ENCODE peak calls at places on chromosomes 2 and 18, in five cellular contexts. J is heart right ventricle; L is glutamatergic neuron; W is activated CD8-positive, alpha-beta memory T cell treated with anti-CD3 and anti-CD28 coated beads for 48 hours; Z is kidney tubule cell. N is an unnamed sample.

GRCh38 chr18:29823671-29824070 is 1218.9 kb downstream of the DSC3 start:
- DNase-seq in L (no peak), W (no peak), Z (no peak), J (no peak), N (no peak)

GRCh38 chr2:216551669-216552068 is 53.0 kb downstream of the RPL37A start:
- DNase-seq in J (no peak), L (no peak), W (no peak), Z (no peak), N (no peak)

GRCh38 chr18:37330173-37330572 is 235.4 kb downstream of the CELF4 start:
- DNase-seq in W (no peak), L (no peak), Z (no peak), J (no peak), N (no peak)

GRCh38 chr2:10083692-10084566 is 3.7 kb upstream of the CYS1 start:
- DNase-seq in L (no peak), Z (peak), W (no peak), J (no peak), N (no peak)

GRCh38 chr2:31384771-31385276 is 29.7 kb downstream of the XDH start:
- DNase-seq in W (no peak), L (no peak), J (no peak), Z (peak), N (no peak)

GRCh38 chr2:238649936-238650518 is 197.9 kb upstream of the TWIST2 start:
- DNase-seq in Z (no peak), L (no peak), J (no peak), W (no peak), N (no peak)

GRCh38 chr2:197993363-197993762 is 189.0 kb downstream of the PLCL1 start:
- DNase-seq in Z (no peak), L (no peak), W (no peak), J (no peak), N (no peak)

GRCh38 chr18:23912356-23912755 is 102.2 kb upstream of the TTC39C start:
- DNase-seq in W (no peak), Z (no peak), L (no peak), J (no peak), N (peak)

GRCh38 chr2:11767779-11768178 is 21.3 kb downstream of the LPIN1 start:
- DNase-seq in L (no peak), W (no peak), Z (no peak), J (no peak), N (no peak)

GRCh38 chr18:35458677-35459441 is 38.9 kb downstream of the INO80C start:
- DNase-seq in L (no peak), Z (peak), J (peak), W (no peak), N (peak)

GRCh38 chr2:45380131-45380836 is 230.8 kb downstream of the SRBD1 start:
- DNase-seq in W (no peak), J (no peak), Z (peak), L (no peak), N (peak)

GRCh38 chr2:105129722-105130232 is 91.9 kb downstream of the MRPS9 start:
- DNase-seq in W (no peak), J (no peak), L (no peak), Z (no peak), N (no peak)

GRCh38 chr2:97781981-97782380 is 68.6 kb downstream of the ZAP70 start:
- DNase-seq in W (no peak), Z (no peak), J (no peak), L (no peak), N (no peak)

GRCh38 chr2:888211-888801 is 62.3 kb upstream of the SNTG2 start:
- DNase-seq in J (no peak), L (no peak), Z (no peak), W (no peak), N (no peak)

GRCh38 chr2:233556756-233557736 is 9.5 kb downstream of the USP40 start:
- DNase-seq in J (no peak), W (no peak), Z (peak), L (no peak), N (no peak)

GRCh38 chr2:216119986-216120385 is 10.8 kb downstream of the XRCC5 start:
- DNase-seq in Z (no peak), W (no peak), L (no peak), J (no peak), N (no peak)

N was measured in pulmonary artery endothelial cell.